ENCODE peak calls at places on chromosome 19, in six cellular contexts. V is progenitor cell of endocrine pancreas; R is stimulated activated CD4-positive, alpha-beta T cell treated with anti-CD3 and anti-CD28 coated beads, Interleukin-1b, Interleukin-23, amount 100 ng/mL, for 1 hour; F is activated CD4-positive, CD25-positive, alpha-beta regulatory T cell treated with anti-CD3 and anti-CD28 coated beads, Interleukin-2, amount 50 U/mL, for 16 hours; D is osteocyte; A is astrocyte of the spinal cord. K is an unnamed sample.

GRCh38 chr19:28878862-28879566 is 333.9 kb downstream of the UQCRFS1 start:
- DNase-seq in A (peak), R (no peak), D (peak), V (peak), F (peak), K (peak)

GRCh38 chr19:48123907-48124675 is 13.5 kb upstream of the PLA2G4C start:
- DNase-seq in F (no peak), A (peak), R (no peak), D (no peak), V (no peak), K (no peak)

GRCh38 chr19:22545751-22546150 is 88.4 kb upstream of the ZNF492 start:
- DNase-seq in R (no peak), D (no peak), F (no peak), A (no peak), V (no peak), K (no peak)

GRCh38 chr19:2683430-2683995 is 19.0 kb downstream of the GNG7 start:
- DNase-seq in R (no peak), V (no peak), D (no peak), F (no peak), A (no peak), K (no peak)

GRCh38 chr19:13441810-13442512 is 64.3 kb downstream of the CACNA1A start:
- DNase-seq in D (no peak), A (peak), V (peak), F (peak), R (no peak), K (no peak)

GRCh38 chr19:45253396-45254027 is 2.4 kb downstream of the MARK4 start:
- DNase-seq in R (no peak), D (no peak), V (no peak), F (no peak), A (peak), K (no peak)

GRCh38 chr19:1626417-1627010 is 21.3 kb upstream of the UQCR11 start:
- DNase-seq in V (no peak), A (peak), F (no peak), D (no peak), R (no peak), K (no peak)

GRCh38 chr19:19308373-19308772 is 11.9 kb downstream of the SUGP1 start:
- DNase-seq in R (no peak), D (no peak), A (no peak), F (no peak), V (no peak), K (no peak)

GRCh38 chr19:8396563-8397203 is 6.5 kb downstream of the RAB11B start:
- DNase-seq in D (no peak), V (no peak), F (peak), R (peak), A (peak), K (peak)

GRCh38 chr19:40803857-40804782 is 5.1 kb downstream of the EGLN2 start:
- DNase-seq in D (no peak), F (peak), A (no peak), V (no peak), R (no peak), K (peak)

GRCh38 chr19:14632286-14632685 is 42.4 kb downstream of the ADGRE3 start:
- DNase-seq in F (no peak), R (no peak), D (no peak), A (no peak), V (no peak), K (no peak)

GRCh38 chr19:40663712-40664692 is 26.4 kb downstream of the NUMBL start:
- DNase-seq in D (no peak), F (no peak), V (no peak), R (no peak), A (no peak), K (no peak)

GRCh38 chr19:24141612-24142011 is 54.6 kb downstream of the ZNF254 start:
- DNase-seq in A (no peak), V (no peak), F (no peak), D (no peak), R (no peak), K (no peak)

GRCh38 chr19:3683405-3683865 is 16.8 kb downstream of the PIP5K1C start:
- DNase-seq in V (no peak), F (no peak), D (peak), A (peak), R (no peak), K (no peak)

GRCh38 chr19:48815870-48816501 is 5.2 kb upstream of the BCAT2 start:
- DNase-seq in V (no peak), D (no peak), R (no peak), A (no peak), F (no peak), K (no peak)

GRCh38 chr19:42252365-42253244 is 2.3 kb downstream of the ERF start:
- DNase-seq in R (no peak), V (no peak), F (no peak), D (no peak), A (peak), K (no peak)